ENCODE peak calls at places on chromosomes 3 and 15, in eight cellular contexts. G is substantia nigra; F is HepG2; O is amniotic stem cell; K is osteocyte; B is T-helper 9 cell; T is activated naive CD4-positive, alpha-beta T cell; S is heart left ventricle. R is an unnamed sample.

GRCh38 chr3:10973196-10973595 is 19.4 kb upstream of the SLC6A1 start:
- DNase-seq in G (no peak), F (no peak), O (no peak), K (no peak), B (no peak), T (no peak), S (no peak), R (no peak)

GRCh38 chr15:71385469-71385868 is 270.2 kb downstream of the THSD4 start:
- DNase-seq in G (no peak), F (no peak), O (no peak), K (no peak), B (no peak), T (no peak), S (no peak), R (no peak)

GRCh38 chr15:37220949-37221670 is 120.8 kb upstream of the MEIS2 start:
- DNase-seq in G (no peak), F (no peak), O (no peak), K (no peak), B (no peak), T (no peak), S (no peak), R (no peak)

GRCh38 chr3:53226841-53227407 is 28.9 kb downstream of the TKT start:
- DNase-seq in G (no peak), F (no peak), O (no peak), K (no peak), B (no peak), T (no peak), S (no peak), R (no peak)

GRCh38 chr3:9169951-9170850 is 79.2 kb downstream of the SRGAP3 start:
- DNase-seq in G (no peak), F (no peak), O (no peak), K (no peak), B (no peak), T (no peak), S (no peak), R (no peak)

GRCh38 chr15:74144153-74144775 is 13.9 kb downstream of the ISLR2 start:
- DNase-seq in G (no peak), F (peak), O (no peak), K (no peak), B (no peak), T (no peak), S (no peak), R (no peak)

GRCh38 chr3:50448752-50449539 is 54.5 kb downstream of the CACNA2D2 start:
- DNase-seq in G (no peak), F (no peak), O (no peak), K (no peak), B (no peak), T (no peak), S (no peak), R (no peak)

GRCh38 chr3:112333386-112334334 is 704 bp downstream of the CD200 start:
- DNase-seq in G (peak), F (no peak), O (no peak), K (no peak), B (no peak), T (no peak), S (peak), R (peak)

GRCh38 chr3:88141458-88142083 is 8.2 kb upstream of the C3orf38 start:
- DNase-seq in G (no peak), F (no peak), O (peak), K (no peak), B (no peak), T (no peak), S (no peak), R (no peak)

GRCh38 chr15:67138946-67139855 is 73.8 kb downstream of the SMAD3 start:
- DNase-seq in G (no peak), F (no peak), O (no peak), K (no peak), B (no peak), T (no peak), S (no peak), R (no peak)

GRCh38 chr3:149004622-149005021 is 13.3 kb downstream of the GYG1 start:
- DNase-seq in G (peak), F (no peak), O (no peak), K (no peak), B (no peak), T (no peak), S (no peak), R (no peak)

GRCh38 chr3:46882377-46883015 is 5.0 kb downstream of the PTH1R start:
- DNase-seq in G (no peak), F (no peak), O (no peak), K (no peak), B (no peak), T (no peak), S (peak), R (no peak)

GRCh38 chr3:11671648-11672100 is 28.0 kb upstream of the VGLL4 start:
- DNase-seq in G (no peak), F (no peak), O (no peak), K (no peak), B (no peak), T (no peak), S (peak), R (no peak)

GRCh38 chr3:157117875-157118654 is 41.9 kb downstream of the CCNL1 start:
- DNase-seq in G (no peak), F (no peak), O (no peak), K (no peak), B (no peak), T (no peak), S (no peak), R (no peak)

GRCh38 chr3:132283440-132283839 is 33.8 kb upstream of the ACP3 start:
- DNase-seq in G (no peak), F (no peak), O (no peak), K (no peak), B (no peak), T (no peak), S (no peak), R (no peak)